ENCODE peak calls at places on chromosomes 2 and 18, in ten cellular contexts. One of them, this sample, is unnamed.

GRCh38 chr2:70715161-70715985 is 52.6 kb downstream of the ADD2 start:
- DNase-seq in suprapubic skin: peak
- DNase-seq in K562: no peak
- DNase-seq in ovary: no peak
- DNase-seq in Peyer's patch: no peak
- DNase-seq in heart left ventricle: no peak
- DNase-seq in stomach: no peak
- DNase-seq in uterus: no peak
- DNase-seq in lower leg skin: no peak
- DNase-seq in H54: no peak
- DNase-seq in this sample: no peak

GRCh38 chr2:172777431-172777830 is 41.8 kb downstream of the RAPGEF4 start:
- DNase-seq in ovary: no peak
- DNase-seq in Peyer's patch: no peak
- DNase-seq in lower leg skin: no peak
- DNase-seq in heart left ventricle: no peak
- DNase-seq in K562: no peak
- DNase-seq in suprapubic skin: no peak
- DNase-seq in stomach: no peak
- DNase-seq in uterus: no peak
- DNase-seq in H54: no peak
- DNase-seq in this sample: no peak

GRCh38 chr18:67428148-67428547 is 88.4 kb downstream of the DSEL start:
- DNase-seq in uterus: no peak
- DNase-seq in stomach: no peak
- DNase-seq in suprapubic skin: no peak
- DNase-seq in Peyer's patch: no peak
- DNase-seq in K562: no peak
- DNase-seq in lower leg skin: no peak
- DNase-seq in H54: no peak
- DNase-seq in heart left ventricle: no peak
- DNase-seq in ovary: no peak
- DNase-seq in this sample: no peak

GRCh38 chr2:44351088-44351487 is 10.2 kb downstream of the PREPL start:
- DNase-seq in stomach: no peak
- DNase-seq in heart left ventricle: no peak
- DNase-seq in Peyer's patch: no peak
- DNase-seq in suprapubic skin: no peak
- DNase-seq in H54: no peak
- DNase-seq in ovary: no peak
- DNase-seq in uterus: no peak
- DNase-seq in lower leg skin: no peak
- DNase-seq in K562: no peak
- DNase-seq in this sample: no peak

GRCh38 chr2:40405440-40405839 is 46.5 kb downstream of the SLC8A1 start:
- DNase-seq in Peyer's patch: no peak
- DNase-seq in suprapubic skin: no peak
- DNase-seq in stomach: no peak
- DNase-seq in uterus: no peak
- DNase-seq in ovary: no peak
- DNase-seq in lower leg skin: no peak
- DNase-seq in K562: no peak
- DNase-seq in heart left ventricle: no peak
- DNase-seq in H54: no peak
- DNase-seq in this sample: no peak

GRCh38 chr2:85165291-85165690 is 32.1 kb downstream of the TCF7L1 start:
- DNase-seq in suprapubic skin: no peak
- DNase-seq in ovary: no peak
- DNase-seq in lower leg skin: no peak
- DNase-seq in heart left ventricle: no peak
- DNase-seq in H54: no peak
- DNase-seq in K562: no peak
- DNase-seq in Peyer's patch: no peak
- DNase-seq in stomach: no peak
- DNase-seq in uterus: no peak
- DNase-seq in this sample: no peak

GRCh38 chr2:237294509-237294908 is 119.5 kb downstream of the COL6A3 start:
- DNase-seq in ovary: no peak
- DNase-seq in uterus: no peak
- DNase-seq in H54: no peak
- DNase-seq in lower leg skin: no peak
- DNase-seq in heart left ventricle: no peak
- DNase-seq in K562: no peak
- DNase-seq in stomach: no peak
- DNase-seq in suprapubic skin: no peak
- DNase-seq in Peyer's patch: no peak
- DNase-seq in this sample: no peak

GRCh38 chr2:100757621-100758394 is 62.1 kb upstream of the NPAS2 start:
- DNase-seq in stomach: no peak
- DNase-seq in K562: no peak
- DNase-seq in ovary: no peak
- DNase-seq in heart left ventricle: no peak
- DNase-seq in H54: no peak
- DNase-seq in lower leg skin: peak
- DNase-seq in suprapubic skin: no peak
- DNase-seq in uterus: no peak
- DNase-seq in Peyer's patch: no peak
- DNase-seq in this sample: no peak

GRCh38 chr2:82875891-82876290 is 1583.2 kb downstream of the SUCLG1 start:
- DNase-seq in ovary: no peak
- DNase-seq in uterus: no peak
- DNase-seq in H54: no peak
- DNase-seq in K562: peak
- DNase-seq in heart left ventricle: no peak
- DNase-seq in suprapubic skin: no peak
- DNase-seq in stomach: no peak
- DNase-seq in lower leg skin: no peak
- DNase-seq in Peyer's patch: no peak
- DNase-seq in this sample: no peak

DNA sequence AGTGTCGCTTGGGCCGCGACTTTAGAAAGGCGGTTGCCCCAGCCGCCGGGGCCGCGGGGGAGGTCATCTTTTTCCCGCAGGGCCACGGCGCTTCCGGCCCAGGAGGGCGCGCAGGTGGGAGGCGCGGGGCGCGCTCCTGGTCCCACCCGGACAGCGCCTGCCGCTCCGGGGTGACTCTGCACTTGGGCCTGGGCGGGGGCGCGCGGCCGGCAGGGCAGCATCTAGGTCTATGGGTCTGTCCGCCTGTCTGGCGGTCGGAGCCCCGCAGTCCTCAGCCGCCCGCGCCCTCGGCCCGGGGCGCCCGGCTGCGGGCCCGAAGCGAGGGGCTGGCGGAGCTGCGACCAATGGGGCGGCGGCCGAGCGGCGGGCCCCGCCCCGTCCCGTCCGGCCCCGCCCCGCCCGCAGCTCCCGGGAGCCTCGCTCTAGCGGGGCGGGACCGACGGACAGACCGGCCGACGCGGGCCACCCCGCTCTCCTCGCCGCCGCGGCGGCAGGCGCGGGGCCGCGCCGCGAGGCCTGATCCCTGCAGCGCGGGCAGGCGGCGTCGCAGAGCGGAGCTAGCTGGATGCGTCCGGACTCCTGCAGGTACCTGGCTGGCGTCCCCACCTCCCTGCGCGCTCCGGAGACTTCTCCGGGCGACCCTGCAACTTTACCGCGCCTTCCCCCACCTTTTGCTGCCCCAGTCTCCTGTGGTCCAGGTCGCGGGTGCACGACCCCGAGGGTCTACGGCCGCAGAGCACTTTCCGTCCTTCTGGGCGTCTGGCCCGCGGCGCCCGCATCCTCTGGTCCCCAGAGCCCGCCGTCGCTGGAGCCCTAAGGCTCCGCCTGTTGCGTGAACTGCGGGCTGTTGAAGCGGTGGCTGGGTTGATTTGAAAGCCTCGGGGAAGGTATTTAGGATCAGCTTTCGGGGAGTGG is at the start of gene KCNS3:
- DNase-seq in suprapubic skin: no peak
- DNase-seq in stomach: peak
- DNase-seq in H54: peak
- DNase-seq in Peyer's patch: no peak
- DNase-seq in lower leg skin: no peak
- DNase-seq in heart left ventricle: peak
- DNase-seq in uterus: peak
- DNase-seq in K562: peak
- DNase-seq in ovary: no peak
- DNase-seq in this sample: peak
- TF ChIP-seq POLR2A in suprapubic skin: no peak
- TF ChIP-seq POLR2A in stomach: no peak
- TF ChIP-seq POLR2A in H54: no peak
- TF ChIP-seq POLR2A in Peyer's patch: no peak
- TF ChIP-seq POLR2A in lower leg skin: no peak
- TF ChIP-seq POLR2A in heart left ventricle: peak
- TF ChIP-seq POLR2A in uterus: peak
- TF ChIP-seq POLR2A in K562: no peak
- TF ChIP-seq POLR2A in ovary: no peak
- TF ChIP-seq POLR2A in this sample: no peak

GRCh38 chr2:26970244-26970927 is at the start of gene MAPRE3:
- DNase-seq in lower leg skin: peak
- DNase-seq in stomach: peak
- DNase-seq in ovary: peak
- DNase-seq in K562: peak
- DNase-seq in uterus: peak
- DNase-seq in suprapubic skin: peak
- DNase-seq in heart left ventricle: peak
- DNase-seq in Peyer's patch: peak
- DNase-seq in H54: peak
- DNase-seq in this sample: peak
- TF ChIP-seq POLR2A in lower leg skin: no peak
- TF ChIP-seq POLR2A in stomach: no peak
- TF ChIP-seq POLR2A in ovary: peak
- TF ChIP-seq POLR2A in K562: no peak
- TF ChIP-seq POLR2A in uterus: peak
- TF ChIP-seq POLR2A in suprapubic skin: no peak
- TF ChIP-seq POLR2A in heart left ventricle: peak
- TF ChIP-seq POLR2A in Peyer's patch: no peak
- TF ChIP-seq POLR2A in H54: peak
- TF ChIP-seq POLR2A in this sample: no peak

GRCh38 chr2:98388081-98388480 is 41.8 kb downstream of the CNGA3 start:
- DNase-seq in stomach: no peak
- DNase-seq in H54: no peak
- DNase-seq in ovary: no peak
- DNase-seq in suprapubic skin: peak
- DNase-seq in uterus: no peak
- DNase-seq in lower leg skin: no peak
- DNase-seq in heart left ventricle: no peak
- DNase-seq in Peyer's patch: no peak
- DNase-seq in K562: no peak
- DNase-seq in this sample: no peak
- TF ChIP-seq POLR2A in stomach: no peak
- TF ChIP-seq POLR2A in H54: no peak
- TF ChIP-seq POLR2A in ovary: no peak
- TF ChIP-seq POLR2A in suprapubic skin: no peak
- TF ChIP-seq POLR2A in uterus: no peak
- TF ChIP-seq POLR2A in lower leg skin: no peak
- TF ChIP-seq POLR2A in heart left ventricle: no peak
- TF ChIP-seq POLR2A in Peyer's patch: no peak
- TF ChIP-seq POLR2A in K562: no peak
- TF ChIP-seq POLR2A in this sample: no peak

GRCh38 chr2:72915907-72916742 is 1.2 kb upstream of the EMX1 start:
- DNase-seq in lower leg skin: no peak
- DNase-seq in stomach: peak
- DNase-seq in H54: no peak
- DNase-seq in ovary: no peak
- DNase-seq in Peyer's patch: no peak
- DNase-seq in heart left ventricle: no peak
- DNase-seq in K562: peak
- DNase-seq in uterus: no peak
- DNase-seq in suprapubic skin: no peak
- DNase-seq in this sample: peak
- TF ChIP-seq POLR2A in lower leg skin: no peak
- TF ChIP-seq POLR2A in stomach: no peak
- TF ChIP-seq POLR2A in H54: no peak
- TF ChIP-seq POLR2A in ovary: no peak
- TF ChIP-seq POLR2A in Peyer's patch: peak
- TF ChIP-seq POLR2A in heart left ventricle: no peak
- TF ChIP-seq POLR2A in K562: no peak
- TF ChIP-seq POLR2A in uterus: no peak
- TF ChIP-seq POLR2A in suprapubic skin: no peak
- TF ChIP-seq POLR2A in this sample: no peak